ENCODE peak calls at places on chromosomes 2 and 18, in nine cellular contexts. Q, Y, L, E, B, J, S, I and C are unnamed samples.

GRCh38 chr2:186848873-186849578 is at the start of gene ZSWIM2:
- DNase-seq in L (peak; percentile 13), S (peak; percentile 62), E (no peak), I (peak; percentile 53), Y (peak; percentile 62), J (peak; percentile 94), Q (peak; percentile 84), B (peak; percentile 75), C (peak; percentile 76)

GRCh38 chr2:119208791-119209203 is 14.8 kb upstream of the STEAP3 start:
- DNase-seq in B (no peak), J (no peak), E (no peak), Q (no peak), L (no peak), S (no peak), I (no peak), Y (no peak), C (no peak)

GRCh38 chr18:66495844-66496243 is 108.0 kb downstream of the CDH19 start:
- DNase-seq in B (peak; percentile 63), E (no peak), L (peak; percentile 30), Y (peak; percentile 33), I (peak; percentile 14), Q (no peak), J (peak; percentile 23), S (no peak), C (peak; percentile 85)

GRCh38 chr2:105369777-105370690 is 28.8 kb downstream of the FHL2 start:
- DNase-seq in J (peak; percentile 92), S (no peak), Q (peak; percentile 92), E (peak; percentile 90), L (peak; percentile 92), Y (peak; percentile 93), B (peak; percentile 90), I (peak; percentile 81), C (peak; percentile 95)

GRCh38 chr2:212777020-212777491 is 238.5 kb upstream of the ERBB4 start:
- DNase-seq in I (no peak), L (no peak), E (no peak), Y (no peak), S (peak; percentile 39), Q (no peak), B (no peak), J (peak; percentile 54), C (no peak)

GRCh38 chr2:79585701-79586428 is 73.0 kb downstream of the CTNNA2 start:
- DNase-seq in S (peak; percentile 79), J (no peak), I (no peak), B (no peak), L (no peak), E (no peak), Y (no peak), Q (no peak), C (no peak)

GRCh38 chr2:1060987-1061386 is 110.3 kb downstream of the SNTG2 start:
- DNase-seq in B (no peak), Y (no peak), L (no peak), Q (no peak), I (no peak), J (no peak), E (no peak), S (no peak), C (no peak)

GRCh38 chr2:57497489-57498096 is 549.0 kb upstream of the VRK2 start:
- DNase-seq in Q (no peak), E (no peak), Y (peak; percentile 53), S (peak; percentile 79), B (no peak), L (peak; percentile 22), J (peak; percentile 60), I (no peak), C (peak; percentile 68)

GRCh38 chr2:219408101-219409030 is 9.8 kb upstream of the DES start:
- DNase-seq in E (no peak), Y (no peak), I (no peak), Q (peak; percentile 45), S (peak; percentile 66), J (peak; percentile 17), B (no peak), L (no peak), C (no peak)

GRCh38 chr2:36294290-36294689 is 61.3 kb upstream of the CRIM1 start:
- DNase-seq in J (no peak), Y (no peak), S (peak; percentile 11), B (no peak), I (no peak), E (no peak), Q (no peak), L (no peak), C (no peak)

GRCh38 chr2:102801098-102801718 is 39.4 kb downstream of the TMEM182 start:
- DNase-seq in Q (peak; percentile 60), B (no peak), L (no peak), Y (no peak), E (no peak), I (peak; percentile 42), S (no peak), J (peak; percentile 43), C (peak; percentile 83)

GRCh38 chr2:174777334-174777733 is 13.1 kb upstream of the CHRNA1 start:
- DNase-seq in B (no peak), L (no peak), Y (no peak), S (no peak), Q (no peak), I (no peak), J (no peak), E (no peak), C (no peak)

GRCh38 chr18:24212939-24213338 is 74.1 kb downstream of the CABYR start:
- DNase-seq in Q (no peak), J (peak; percentile 63), E (no peak), I (no peak), S (peak; percentile 22), L (no peak), B (no peak), Y (no peak), C (no peak)

GRCh38 chr2:215136669-215137328 is 1.6 kb downstream of the ABCA12 start:
- DNase-seq in J (peak; percentile 52), Q (no peak), S (no peak), I (no peak), L (no peak), E (no peak), Y (no peak), B (no peak), C (no peak)

GRCh38 chr2:178404380-178404767 is 46.6 kb downstream of the PRKRA start:
- DNase-seq in L (peak; percentile 22), Q (no peak), B (no peak), E (no peak), I (no peak), Y (no peak), J (peak; percentile 52), S (peak; percentile 86), C (no peak)

DNA sequence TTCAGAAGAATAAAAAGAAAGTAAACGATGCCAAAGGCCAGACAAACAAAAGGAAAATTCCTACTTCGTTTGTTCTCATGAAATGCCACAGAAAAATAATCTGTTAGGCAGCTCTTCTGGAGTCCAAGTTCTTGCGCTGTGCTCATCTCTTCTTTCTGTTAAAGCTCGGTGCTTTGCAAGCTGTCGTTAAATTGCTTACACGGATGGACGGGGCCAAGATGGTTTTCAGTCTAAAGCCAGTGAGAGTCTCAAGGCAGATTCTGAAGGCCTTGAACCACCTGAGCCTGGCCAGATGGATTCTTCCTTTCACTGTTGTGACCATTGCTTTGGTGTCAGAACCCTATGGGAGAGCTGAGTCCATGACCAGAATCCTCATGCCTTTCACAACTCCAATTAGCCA is 97.6 kb upstream of the RMDN2 start:
- DNase-seq in J (no peak), L (no peak), E (no peak), Q (no peak), I (no peak), B (no peak), Y (no peak), S (no peak), C (no peak)
- H3K27ac ChIP-seq in J (peak overlapping the region; percentile 79), L (no peak overlapping the region), E (no peak overlapping the region), Q (peak overlapping the region; percentile 83), I (peak overlapping the region; percentile 40), B (no peak overlapping the region), Y (no peak overlapping the region), S (peak overlapping the region; percentile 98), C (peak overlapping the region; percentile 12)

DNA sequence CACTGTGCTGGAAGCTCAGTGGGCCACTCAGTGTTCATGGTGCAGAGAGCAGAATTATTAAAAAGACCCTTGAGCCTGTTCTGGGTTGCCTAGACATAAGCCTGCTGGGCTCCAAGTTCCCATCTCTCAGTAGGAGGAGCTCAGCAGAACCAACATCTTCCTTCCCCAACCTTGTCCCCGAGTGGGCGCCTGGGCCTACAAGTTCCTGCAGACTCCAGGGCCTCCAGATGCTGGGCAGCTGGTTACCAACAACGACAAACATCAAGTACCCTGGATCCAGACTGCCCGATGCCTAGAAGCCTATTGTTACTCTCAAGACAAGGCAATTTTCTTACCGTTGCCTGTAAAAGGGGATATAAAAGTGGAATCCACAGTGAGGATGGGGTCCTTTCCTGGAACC is 214.2 kb downstream of the HAUS1 start:
- DNase-seq in S (no peak), B (no peak), Y (no peak), I (no peak), J (no peak), E (no peak), Q (no peak), L (no peak), C (no peak)
- H3K4me1 ChIP-seq in S (peaks cover 22% of the 10 kb centered on the region), B (no peaks in the 10 kb centered on the region), Y (no peaks in the 10 kb centered on the region), I (no peaks in the 10 kb centered on the region), J (peaks cover 20% of the 10 kb centered on the region), E (no peaks in the 10 kb centered on the region), Q (no peaks in the 10 kb centered on the region), L (no peaks in the 10 kb centered on the region), C (no peaks in the 10 kb centered on the region)

GRCh38 chr2:195532628-195533271 is 124.3 kb upstream of the SLC39A10 start:
- DNase-seq in E (no peak), Q (no peak), L (no peak), S (no peak), Y (no peak), I (no peak), B (no peak), J (peak; percentile 37), C (no peak)
- H3K27ac ChIP-seq in E (peak overlapping the region; percentile 19), Q (no peak overlapping the region), L (peak overlapping the region; percentile 10), S (peak overlapping the region; percentile 91), Y (no peak overlapping the region), I (no peak overlapping the region), B (no peak overlapping the region), J (peak overlapping the region; percentile 80), C (no peak overlapping the region)

GRCh38 chr2:133774675-133775005 is 206.4 kb upstream of the NCKAP5 start:
- DNase-seq in Q (peak; percentile 71), S (no peak), L (peak; percentile 18), Y (peak; percentile 40), I (peak; percentile 32), J (peak; percentile 35), B (no peak), E (no peak), C (peak; percentile 32)

GRCh38 chr2:133777607-133778006 is 209.3 kb upstream of the NCKAP5 start:
- DNase-seq in E (no peak), L (no peak), Y (no peak), B (no peak), I (no peak), S (peak; percentile 30), Q (no peak), J (no peak), C (peak; percentile 32)

GRCh38 chr2:133769036-133769435 is 200.8 kb upstream of the NCKAP5 start:
- DNase-seq in J (no peak), L (no peak), Y (no peak), Q (no peak), B (no peak), S (no peak), E (no peak), I (no peak), C (no peak)

GRCh38 chr2:133776936-133777587 is 208.8 kb upstream of the NCKAP5 start:
- DNase-seq in Q (no peak), J (no peak), L (no peak), I (no peak), Y (no peak), E (no peak), S (no peak), B (no peak), C (no peak)

GRCh38 chr2:133773862-133774674 is 205.8 kb upstream of the NCKAP5 start:
- DNase-seq in L (no peak), S (no peak), Y (no peak), I (no peak), Q (no peak), J (no peak), B (no peak), E (no peak), C (no peak)
- H3K4me1 ChIP-seq in L (no peaks in the 10 kb centered on the region), S (no peaks in the 10 kb centered on the region), Y (no peaks in the 10 kb centered on the region), I (peaks cover 17% of the 10 kb centered on the region), Q (peaks cover 3% of the 10 kb centered on the region), J (no peaks in the 10 kb centered on the region), B (peaks cover 9% of the 10 kb centered on the region), E (no peaks in the 10 kb centered on the region), C (peaks cover 4% of the 10 kb centered on the region)